ENCODE peak calls at places on chromosome X, in nine cellular contexts. I is tibial nerve, F is AG10803, M is tibial artery, Z is epithelial cell of proximal tubule, E is GM13977, C is transverse colon, W is HFFc6, P is kidney epithelial cell. G is an unnamed sample.

GRCh38 chrX:150161092-150161672 is 201.9 kb upstream of the MAMLD1 start:
- DNase-seq in I (no peak), F (peak), M (no peak), Z (no peak), E (no peak), C (no peak), W (peak), P (no peak), G (no peak)

GRCh38 chrX:118824173-118824782 is 654 bp downstream of the ZCCHC12 start:
- DNase-seq in I (no peak), F (no peak), M (no peak), Z (no peak), E (no peak), C (no peak), W (no peak), P (no peak), G (no peak)

GRCh38 chrX:50779694-50780093 is 34.3 kb downstream of the SHROOM4 start:
- DNase-seq in I (no peak), F (peak), M (no peak), Z (no peak), E (no peak), C (no peak), W (no peak), P (no peak), G (no peak)

GRCh38 chrX:50036481-50036880 is 114.1 kb downstream of the CLCN5 start:
- DNase-seq in I (no peak), F (no peak), M (no peak), Z (no peak), E (no peak), C (no peak), W (no peak), P (no peak), G (no peak)

GRCh38 chrX:54640103-54640428 is 110.0 kb downstream of the GNL3L start:
- DNase-seq in I (no peak), F (no peak), M (no peak), Z (no peak), E (no peak), C (no peak), W (no peak), P (no peak), G (no peak)

GRCh38 chrX:106999002-106999975 is 723 bp downstream of the MORC4 start:
- DNase-seq in I (peak), F (peak), M (peak), Z (no peak), E (peak), C (peak), W (peak), P (no peak), G (no peak)

GRCh38 chrX:72666451-72666850 is 47.7 kb downstream of the PHKA1 start:
- DNase-seq in I (no peak), F (no peak), M (no peak), Z (no peak), E (no peak), C (no peak), W (no peak), P (no peak), G (no peak)

GRCh38 chrX:12249997-12250396 is 111.7 kb downstream of the FRMPD4 start:
- DNase-seq in I (no peak), F (peak), M (no peak), Z (no peak), E (no peak), C (no peak), W (peak), P (no peak), G (no peak)

DNA sequence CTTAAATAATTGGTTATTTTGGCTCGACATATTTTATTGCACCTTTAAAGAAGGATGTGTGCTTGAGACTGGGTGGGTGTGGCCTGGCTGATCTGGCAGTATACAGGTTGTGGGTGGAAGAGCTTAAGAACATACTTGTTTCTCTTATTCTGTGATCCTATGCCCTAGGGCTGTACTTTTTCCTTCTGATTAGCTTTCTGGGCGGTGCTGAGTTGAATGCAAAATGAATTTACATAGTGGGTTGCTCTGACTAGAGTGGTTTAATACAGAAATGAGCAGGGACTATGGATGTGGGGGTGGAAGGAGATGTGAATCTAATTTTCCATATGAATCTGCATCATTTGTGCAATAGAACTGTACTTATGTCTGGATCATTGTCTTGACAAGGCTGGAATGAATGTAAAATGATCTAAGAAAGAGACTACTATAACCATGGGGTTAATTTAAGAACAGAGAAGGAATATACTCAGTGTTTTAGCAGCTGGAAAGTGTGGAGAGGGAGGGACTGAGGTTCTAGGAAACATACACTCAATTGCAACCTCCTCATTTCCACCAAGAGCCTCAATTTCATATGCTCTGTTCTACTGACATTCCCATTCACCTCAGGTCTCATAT is 73.7 kb downstream of the RLIM start:
- DNase-seq in I (no peak), F (no peak), M (no peak), Z (no peak), E (no peak), C (no peak), W (no peak), P (no peak), G (no peak)
- TF ChIP-seq CTCF in I (no peak), F (no peak), M (no peak), Z (no peak), E (no peak), C (no peak), W (no peak), P (no peak), G (no peak)

GRCh38 chrX:39443240-39443639 is 642.0 kb downstream of the MID1IP1 start:
- DNase-seq in I (no peak), F (no peak), M (no peak), Z (no peak), E (no peak), C (no peak), W (no peak), P (no peak), G (no peak)

GRCh38 chrX:39449352-39449751 is 648.1 kb downstream of the MID1IP1 start:
- DNase-seq in I (no peak), F (no peak), M (no peak), Z (no peak), E (no peak), C (no peak), W (no peak), P (no peak), G (no peak)

GRCh38 chrX:39442332-39442731 is 641.1 kb downstream of the MID1IP1 start:
- DNase-seq in I (no peak), F (no peak), M (no peak), Z (no peak), E (no peak), C (no peak), W (no peak), P (no peak), G (no peak)

GRCh38 chrX:39440734-39441305 is 639.6 kb downstream of the MID1IP1 start:
- DNase-seq in I (no peak), F (no peak), M (no peak), Z (no peak), E (no peak), C (no peak), W (no peak), P (no peak), G (no peak)

GRCh38 chrX:39445336-39445735 is 644.1 kb downstream of the MID1IP1 start:
- DNase-seq in I (no peak), F (no peak), M (no peak), Z (no peak), E (no peak), C (peak), W (no peak), P (no peak), G (no peak)
- TF ChIP-seq CTCF in I (no peak), F (no peak), M (no peak), Z (peak), E (peak), C (peak), W (peak), P (no peak), G (peak)

GRCh38 chrX:37757082-37757481 is 22.8 kb upstream of the CYBB start:
- DNase-seq in I (no peak), F (no peak), M (no peak), Z (no peak), E (no peak), C (no peak), W (no peak), P (no peak), G (no peak)
- TF ChIP-seq CTCF in I (no peak), F (no peak), M (no peak), Z (no peak), E (no peak), C (no peak), W (no peak), P (no peak), G (no peak)

DNA sequence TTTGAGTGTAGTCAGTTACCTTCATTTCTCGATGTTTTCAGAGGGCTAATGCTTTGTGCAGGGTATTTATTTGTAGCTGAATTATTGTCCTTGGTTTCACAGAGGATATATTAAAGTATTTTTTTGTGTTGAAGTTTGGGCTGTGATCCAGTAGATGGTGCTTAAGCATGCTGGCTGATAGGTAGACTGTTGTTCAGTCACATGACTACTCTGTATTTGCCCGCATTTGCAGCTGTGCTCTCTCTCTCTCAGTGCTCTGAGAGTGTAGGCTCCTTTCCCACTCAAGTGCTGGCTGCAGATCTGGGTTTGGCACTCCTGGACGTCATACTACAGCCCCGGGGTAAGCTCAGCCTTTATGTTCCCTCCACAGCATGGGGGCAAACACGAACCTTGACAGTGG is 21.7 kb downstream of the RAB40AL start:
- DNase-seq in I (no peak), F (no peak), M (no peak), Z (no peak), E (no peak), C (no peak), W (no peak), P (no peak), G (no peak)
- TF ChIP-seq CTCF in I (no peak), F (no peak), M (no peak), Z (no peak), E (no peak), C (no peak), W (no peak), P (no peak), G (no peak)

GRCh38 chrX:39984191-39984956 is 113.4 kb downstream of the BCOR start:
- DNase-seq in I (no peak), F (peak), M (no peak), Z (no peak), E (no peak), C (no peak), W (no peak), P (no peak), G (no peak)
- TF ChIP-seq CTCF in I (no peak), F (no peak), M (no peak), Z (no peak), E (no peak), C (no peak), W (no peak), P (no peak), G (no peak)

DNA sequence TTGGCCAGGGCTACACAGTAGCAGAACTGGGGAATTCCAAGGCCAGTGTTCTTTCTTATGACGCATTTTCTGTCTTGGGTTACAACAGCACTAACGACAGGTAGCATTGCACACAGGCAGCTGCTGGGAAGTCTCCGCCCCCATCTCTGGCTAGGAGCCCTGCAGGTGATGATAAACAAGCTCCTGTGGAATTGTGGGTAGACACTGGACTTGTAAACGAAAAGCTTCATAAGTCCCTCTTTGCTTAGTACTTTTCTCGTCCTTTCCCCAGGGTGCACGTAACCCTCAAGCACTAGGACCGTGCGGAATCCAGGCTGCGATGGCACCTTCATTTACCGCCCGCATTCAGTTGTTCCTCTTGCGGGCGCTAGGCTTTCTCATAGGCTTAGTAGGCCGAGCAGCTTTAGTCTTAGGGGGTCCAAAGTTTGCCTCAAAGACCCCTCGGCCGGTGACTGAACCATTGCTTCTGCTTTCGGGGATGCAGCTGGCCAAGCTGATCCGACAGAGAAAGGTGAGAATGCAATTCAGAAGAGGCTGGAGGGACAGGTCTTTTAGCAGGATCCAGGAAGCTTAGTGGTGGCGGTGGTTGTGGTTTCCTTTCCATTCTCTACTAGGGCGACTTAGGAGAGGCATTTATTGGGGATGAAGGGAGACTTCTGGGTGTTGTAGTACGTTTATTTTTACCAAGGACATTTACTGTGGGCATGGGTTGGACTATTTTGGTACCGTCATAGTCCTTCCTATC is at the start of gene FAAH2:
- DNase-seq in I (no peak), F (no peak), M (no peak), Z (peak), E (peak), C (peak), W (no peak), P (peak), G (no peak)
- TF ChIP-seq CTCF in I (no peak), F (no peak), M (no peak), Z (peak), E (no peak), C (no peak), W (no peak), P (peak), G (peak)

GRCh38 chrX:108735087-108735679 is 1.2 kb downstream of the IRS4 start:
- DNase-seq in I (no peak), F (no peak), M (no peak), Z (no peak), E (peak), C (no peak), W (no peak), P (no peak), G (no peak)
- TF ChIP-seq CTCF in I (no peak), F (no peak), M (no peak), Z (no peak), E (no peak), C (no peak), W (no peak), P (peak), G (peak)

DNA sequence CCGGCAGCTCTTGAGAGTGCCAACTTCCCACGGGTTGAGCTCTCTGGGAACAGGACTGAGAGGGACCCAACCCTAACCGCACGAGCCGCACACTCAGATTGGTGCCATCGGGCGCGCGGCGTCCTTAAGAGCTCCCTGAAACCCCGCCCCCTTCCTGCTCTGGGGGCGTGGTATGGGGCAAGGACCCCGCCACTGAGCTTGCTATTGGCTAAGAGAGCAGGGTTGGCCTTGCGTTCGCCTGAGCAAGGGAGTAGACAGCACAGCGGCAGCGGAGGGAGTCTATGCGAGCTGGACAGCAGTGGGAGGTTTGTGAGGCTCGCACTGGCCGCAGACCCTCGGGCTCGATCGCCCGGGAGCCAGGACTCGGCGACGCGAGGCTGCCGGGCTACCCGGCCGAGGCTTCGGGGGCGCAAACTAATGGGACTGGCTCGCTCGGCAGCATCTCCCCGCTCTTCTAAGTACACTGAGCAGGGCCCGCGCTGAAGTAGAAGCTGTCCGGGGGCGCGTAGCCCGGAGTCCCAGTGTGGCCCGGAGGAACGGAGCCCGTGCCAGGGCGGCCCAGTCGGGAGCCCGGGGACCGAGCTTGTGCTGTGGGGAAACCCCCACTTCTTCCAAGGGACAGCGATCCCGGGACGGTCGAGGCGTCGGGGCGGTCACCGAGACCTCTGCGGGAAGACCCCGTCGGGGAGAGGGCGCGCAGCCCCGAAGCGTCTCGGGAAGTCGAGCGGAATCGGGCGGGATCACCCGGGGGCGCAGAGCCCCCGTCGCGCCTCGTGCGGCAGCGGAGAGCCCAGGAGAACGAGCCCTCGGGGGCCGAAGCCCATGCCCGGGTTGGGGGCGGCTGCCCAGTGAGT is at the start of gene EFNB1:
- DNase-seq in I (peak), F (peak), M (peak), Z (peak), E (peak), C (peak), W (peak), P (peak), G (peak)
- TF ChIP-seq CTCF in I (no peak), F (no peak), M (no peak), Z (no peak), E (no peak), C (no peak), W (no peak), P (no peak), G (no peak)

GRCh38 chrX:39733745-39734144 is 364.0 kb downstream of the BCOR start:
- DNase-seq in I (no peak), F (no peak), M (no peak), Z (no peak), E (no peak), C (no peak), W (no peak), P (no peak), G (no peak)
- TF ChIP-seq CTCF in I (no peak), F (no peak), M (no peak), Z (no peak), E (no peak), C (no peak), W (no peak), P (no peak), G (no peak)

GRCh38 chrX:134419784-134420183 is 40.2 kb upstream of the HPRT1 start:
- DNase-seq in I (no peak), F (no peak), M (no peak), Z (no peak), E (no peak), C (no peak), W (no peak), P (no peak), G (no peak)

GRCh38 chrX:134426285-134426684 is 33.7 kb upstream of the HPRT1 start:
- DNase-seq in I (no peak), F (no peak), M (no peak), Z (no peak), E (no peak), C (no peak), W (no peak), P (no peak), G (no peak)

GRCh38 chrX:134418317-134419113 is 41.5 kb upstream of the HPRT1 start:
- DNase-seq in I (no peak), F (no peak), M (no peak), Z (no peak), E (no peak), C (no peak), W (no peak), P (no peak), G (no peak)

GRCh38 chrX:134423606-134424005 is 36.4 kb upstream of the HPRT1 start:
- DNase-seq in I (no peak), F (peak), M (no peak), Z (no peak), E (no peak), C (no peak), W (peak), P (no peak), G (no peak)
- TF ChIP-seq CTCF in I (peak), F (peak), M (no peak), Z (peak), E (peak), C (no peak), W (peak), P (peak), G (peak)